ENCODE peak calls at places on chromosomes 5 and 9, in six cellular contexts. Z, Y, D, G, R and X are unnamed samples.

GRCh38 chr9:135214706-135215105 is 127.2 kb downstream of the OLFM1 start:
- DNase-seq in Z (no peak), Y (peak), D (no peak), G (no peak), R (peak), X (no peak)

GRCh38 chr5:92704590-92704989 is 876.4 kb downstream of the NR2F1-AS1 start:
- DNase-seq in Z (peak), Y (no peak), D (no peak), G (no peak), R (no peak), X (no peak)

GRCh38 chr5:56319281-56320242 is 86.4 kb upstream of the ANKRD55 start:
- DNase-seq in Z (no peak), Y (peak), D (no peak), G (no peak), R (peak), X (peak)

GRCh38 chr5:140801494-140801841 is 611 bp downstream of the PCDHA3 start:
- DNase-seq in Z (no peak), Y (no peak), D (no peak), G (no peak), R (no peak), X (no peak)

GRCh38 chr5:148687427-148687826 is 33.1 kb upstream of the HTR4 start:
- DNase-seq in Z (no peak), Y (no peak), D (peak), G (no peak), R (no peak), X (no peak)

GRCh38 chr9:26159575-26160392 is 481.5 kb upstream of the TUSC1 start:
- DNase-seq in Z (no peak), Y (no peak), D (no peak), G (no peak), R (no peak), X (no peak)

GRCh38 chr9:89497978-89498844 is at the start of gene SEMA4D:
- DNase-seq in Z (no peak), Y (peak), D (peak), G (peak), R (no peak), X (peak)

GRCh38 chr5:142819816-142820215 is 49.6 kb downstream of the ARHGAP26 start:
- DNase-seq in Z (no peak), Y (no peak), D (no peak), G (no peak), R (no peak), X (no peak)

GRCh38 chr5:32848120-32848519 is 137.0 kb downstream of the NPR3 start:
- DNase-seq in Z (no peak), Y (no peak), D (no peak), G (no peak), R (no peak), X (no peak)

GRCh38 chr9:121725008-121725795 is 73.8 kb downstream of the DAB2IP start:
- DNase-seq in Z (no peak), Y (peak), D (peak), G (peak), R (no peak), X (peak)

GRCh38 chr9:113901196-113901818 is 25.2 kb downstream of the ZNF618 start:
- DNase-seq in Z (no peak), Y (no peak), D (no peak), G (no peak), R (no peak), X (no peak)

GRCh38 chr9:34986541-34987047 is 3.0 kb upstream of the DNAJB5 start:
- DNase-seq in Z (no peak), Y (peak), D (no peak), G (peak), R (peak), X (no peak)

GRCh38 chr5:136143763-136144162 is 11.1 kb downstream of the SMAD5 start:
- DNase-seq in Z (no peak), Y (no peak), D (no peak), G (no peak), R (no peak), X (no peak)

GRCh38 chr5:10335711-10336470 is 17.6 kb upstream of the MARCHF6 start:
- DNase-seq in Z (no peak), Y (no peak), D (no peak), G (no peak), R (no peak), X (no peak)

GRCh38 chr5:173324115-173325001 is 3.9 kb downstream of the STC2 start:
- DNase-seq in Z (no peak), Y (peak), D (no peak), G (peak), R (no peak), X (no peak)

GRCh38 chr9:111839387-111839786 is 44.6 kb upstream of the SHOC1 start:
- DNase-seq in Z (no peak), Y (peak), D (no peak), G (no peak), R (no peak), X (no peak)

GRCh38 chr9:16243798-16244197 is 626.7 kb downstream of the BNC2 start:
- DNase-seq in Z (no peak), Y (no peak), D (no peak), G (no peak), R (no peak), X (peak)

GRCh38 chr5:96790851-96791513 is 16.8 kb downstream of the ERAP1 start:
- DNase-seq in Z (no peak), Y (no peak), D (no peak), G (no peak), R (no peak), X (no peak)

GRCh38 chr9:87342743-87343142 is 154.9 kb upstream of the DAPK1 start:
- DNase-seq in Z (peak), Y (no peak), D (no peak), G (no peak), R (no peak), X (no peak)
- H3K27ac ChIP-seq in Z (peak), Y (no peak), D (no peak), G (no peak), R (no peak), X (peak)

GRCh38 chr5:131974622-131974955 is 29.1 kb upstream of the MEIKIN start:
- DNase-seq in Z (no peak), Y (no peak), D (no peak), G (no peak), R (no peak), X (no peak)

GRCh38 chr5:131979816-131980215 is 31.6 kb downstream of the ACSL6 start:
- DNase-seq in Z (no peak), Y (no peak), D (no peak), G (no peak), R (no peak), X (no peak)

GRCh38 chr5:131976414-131977211 is 31.1 kb upstream of the MEIKIN start:
- DNase-seq in Z (no peak), Y (no peak), D (no peak), G (no peak), R (no peak), X (no peak)

GRCh38 chr5:131974956-131975726 is 29.7 kb upstream of the MEIKIN start:
- DNase-seq in Z (no peak), Y (no peak), D (no peak), G (no peak), R (no peak), X (no peak)

GRCh38 chr5:131977212-131977604 is 31.7 kb upstream of the MEIKIN start:
- DNase-seq in Z (no peak), Y (no peak), D (no peak), G (no peak), R (no peak), X (no peak)
- H3K27ac ChIP-seq in Z (no peak), Y (no peak), D (no peak), G (no peak), R (no peak), X (no peak)

GRCh38 chr5:159785639-159786038 is 130.6 kb upstream of the ADRA1B start:
- DNase-seq in Z (no peak), Y (no peak), D (no peak), G (no peak), R (no peak), X (no peak)

GRCh38 chr5:159786901-159787691 is 129.2 kb upstream of the ADRA1B start:
- DNase-seq in Z (no peak), Y (peak), D (no peak), G (no peak), R (no peak), X (no peak)

GRCh38 chr5:159788835-159789331 is 127.4 kb upstream of the ADRA1B start:
- DNase-seq in Z (no peak), Y (no peak), D (no peak), G (no peak), R (no peak), X (no peak)

GRCh38 chr5:159786201-159786600 is 130.1 kb upstream of the ADRA1B start:
- DNase-seq in Z (no peak), Y (no peak), D (no peak), G (no peak), R (no peak), X (no peak)

GRCh38 chr5:159787837-159788236 is 128.4 kb upstream of the ADRA1B start:
- DNase-seq in Z (no peak), Y (no peak), D (no peak), G (no peak), R (no peak), X (no peak)
- H3K27ac ChIP-seq in Z (no peak), Y (peak), D (no peak), G (no peak), R (no peak), X (no peak)

GRCh38 chr9:130042931-130043653 is at the start of gene FNBP1:
- DNase-seq in Z (no peak), Y (peak), D (peak), G (peak), R (no peak), X (peak)

GRCh38 chr9:130040901-130041647 is 1.9 kb downstream of the FNBP1 start:
- DNase-seq in Z (no peak), Y (no peak), D (no peak), G (no peak), R (no peak), X (no peak)

GRCh38 chr9:130042406-130042930 is 521 bp downstream of the FNBP1 start:
- DNase-seq in Z (no peak), Y (peak), D (peak), G (peak), R (no peak), X (peak)

GRCh38 chr9:130043654-130044623 is 950 bp upstream of the FNBP1 start:
- DNase-seq in Z (no peak), Y (no peak), D (peak), G (peak), R (no peak), X (no peak)

GRCh38 chr9:130041648-130042405 is 1.2 kb downstream of the FNBP1 start:
- DNase-seq in Z (no peak), Y (no peak), D (peak), G (peak), R (no peak), X (peak)
- H3K27ac ChIP-seq in Z (no peak), Y (peak), D (peak), G (no peak), R (peak), X (peak)

GRCh38 chr5:160353379-160353778 is 17.0 kb downstream of the C1QTNF2 start:
- DNase-seq in Z (no peak), Y (no peak), D (no peak), G (peak), R (no peak), X (no peak)
- H3K27ac ChIP-seq in Z (no peak), Y (no peak), D (no peak), G (no peak), R (no peak), X (no peak)